ENCODE peak calls at places on chromosome X, in seven cellular contexts. Y is transverse colon, F is lower leg skin, D is suprapubic skin, K is adrenal gland, C is stomach, V is body of pancreas. A is an unnamed sample.

GRCh38 chrX:150692837-150693781 is at the start of gene MTMR1:
- DNase-seq in Y (peak), F (no peak), D (peak), K (no peak), C (peak), V (peak), A (peak)

GRCh38 chrX:132219343-132219768 is at the start of gene RAP2C:
- DNase-seq in Y (peak), F (peak), D (peak), K (peak), C (peak), V (peak), A (peak)

GRCh38 chrX:66677430-66677829 is 38.6 kb upstream of the EDA2R start:
- DNase-seq in Y (no peak), F (no peak), D (no peak), K (no peak), C (no peak), V (no peak), A (no peak)

GRCh38 chrX:130176354-130176776 is 4.6 kb downstream of the RAB33A start:
- DNase-seq in Y (peak), F (no peak), D (no peak), K (no peak), C (no peak), V (no peak), A (peak)

GRCh38 chrX:16695079-16695676 is 17.3 kb downstream of the CTPS2 start:
- DNase-seq in Y (peak), F (peak), D (no peak), K (peak), C (peak), V (peak), A (peak)

GRCh38 chrX:16666541-16666940 is 16.6 kb downstream of the S100G start:
- DNase-seq in Y (no peak), F (no peak), D (no peak), K (no peak), C (no peak), V (no peak), A (no peak)

GRCh38 chrX:118480172-118480571 is 15.4 kb upstream of the DOCK11 start:
- DNase-seq in Y (no peak), F (no peak), D (no peak), K (no peak), C (no peak), V (no peak), A (no peak)

GRCh38 chrX:39532761-39533160 is 565.0 kb downstream of the BCOR start:
- DNase-seq in Y (no peak), F (no peak), D (no peak), K (no peak), C (no peak), V (no peak), A (no peak)

GRCh38 chrX:134324359-134324758 is 87.4 kb downstream of the CCDC160 start:
- DNase-seq in Y (no peak), F (no peak), D (no peak), K (no peak), C (no peak), V (no peak), A (no peak)

GRCh38 chrX:134186362-134187121 is 50.4 kb upstream of the CCDC160 start:
- DNase-seq in Y (peak), F (no peak), D (no peak), K (no peak), C (no peak), V (no peak), A (no peak)

GRCh38 chrX:110006161-110006560 is 3.2 kb downstream of the TMEM164 start:
- DNase-seq in Y (no peak), F (no peak), D (no peak), K (no peak), C (no peak), V (no peak), A (no peak)

GRCh38 chrX:13688772-13689518 is at the start of gene RAB9A:
- DNase-seq in Y (peak), F (peak), D (peak), K (peak), C (peak), V (peak), A (peak)

GRCh38 chrX:65587616-65588526 is 53.3 kb upstream of the LAS1L start:
- DNase-seq in Y (peak), F (peak), D (peak), K (peak), C (peak), V (peak), A (peak)

GRCh38 chrX:48522291-48522690 is 683 bp downstream of the EBP start:
- DNase-seq in Y (peak), F (no peak), D (no peak), K (no peak), C (no peak), V (no peak), A (no peak)

GRCh38 chrX:48520455-48520854 is 1.2 kb upstream of the EBP start:
- DNase-seq in Y (no peak), F (no peak), D (no peak), K (no peak), C (no peak), V (no peak), A (no peak)

GRCh38 chrX:48523682-48524081 is 2.1 kb downstream of the EBP start:
- DNase-seq in Y (no peak), F (no peak), D (no peak), K (no peak), C (no peak), V (no peak), A (no peak)

GRCh38 chrX:48520976-48521352 is 644 bp upstream of the EBP start:
- DNase-seq in Y (no peak), F (no peak), D (no peak), K (no peak), C (no peak), V (no peak), A (no peak)

GRCh38 chrX:48521353-48522243 is at the start of gene EBP:
- DNase-seq in Y (peak), F (peak), D (peak), K (peak), C (peak), V (peak), A (peak)
- TF ChIP-seq POLR2A in Y (peak), F (no peak), D (peak), K (peak), C (no peak), V (peak), A (peak)

GRCh38 chrX:101408530-101408836 is 461 bp downstream of the HNRNPH2 start:
- DNase-seq in Y (no peak), F (no peak), D (no peak), K (no peak), C (no peak), V (no peak), A (no peak)
- TF ChIP-seq POLR2A in Y (no peak), F (no peak), D (no peak), K (no peak), C (no peak), V (no peak), A (no peak)

DNA sequence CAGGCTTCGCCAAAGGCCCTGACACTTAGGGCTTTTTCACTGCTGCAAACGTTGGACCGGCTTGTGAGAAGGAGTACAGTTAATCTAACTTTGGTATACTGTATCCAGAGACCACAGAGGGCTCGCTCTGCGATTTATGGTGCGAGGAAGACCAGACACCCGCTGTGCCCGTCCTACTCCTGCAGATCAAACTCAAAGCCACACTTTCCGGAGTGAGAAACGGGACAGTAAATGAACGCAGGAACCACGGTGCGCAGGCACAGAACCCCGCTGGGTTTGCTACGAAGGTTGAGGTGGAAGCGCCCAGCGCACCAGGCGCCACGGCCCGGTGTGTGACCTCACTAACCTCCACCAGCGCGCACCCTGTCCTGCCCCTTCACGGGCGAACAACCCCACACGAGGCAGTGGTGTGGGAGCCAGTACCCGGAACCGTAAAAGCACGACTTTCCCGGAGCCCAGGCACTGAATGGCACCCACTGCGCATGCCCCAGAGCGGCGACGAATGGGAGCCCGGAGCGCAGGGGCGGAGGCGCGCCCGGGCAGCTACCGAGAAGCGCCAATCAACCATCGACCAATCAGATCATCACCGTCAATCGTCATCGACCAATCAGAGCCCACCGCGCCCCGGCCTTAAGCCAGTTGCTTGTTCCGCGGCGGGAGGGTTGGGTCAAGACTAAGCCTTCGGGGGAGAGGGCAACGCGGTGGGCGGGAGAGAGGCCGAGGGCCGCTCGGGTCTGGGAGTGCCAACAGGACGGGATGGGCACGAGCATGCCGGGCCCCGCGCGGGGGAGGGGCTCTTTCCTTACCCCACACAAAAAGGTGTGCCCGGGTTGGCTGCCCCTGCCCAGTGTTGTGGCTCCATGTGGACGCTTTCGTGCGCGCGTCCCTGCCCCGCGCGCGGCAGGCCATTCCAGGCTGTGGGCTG is 21.3 kb upstream of the WDR45 start:
- DNase-seq in Y (peak), F (peak), D (peak), K (peak), C (peak), V (peak), A (peak)
- TF ChIP-seq POLR2A in Y (peak), F (no peak), D (no peak), K (peak), C (no peak), V (peak), A (peak)

DNA sequence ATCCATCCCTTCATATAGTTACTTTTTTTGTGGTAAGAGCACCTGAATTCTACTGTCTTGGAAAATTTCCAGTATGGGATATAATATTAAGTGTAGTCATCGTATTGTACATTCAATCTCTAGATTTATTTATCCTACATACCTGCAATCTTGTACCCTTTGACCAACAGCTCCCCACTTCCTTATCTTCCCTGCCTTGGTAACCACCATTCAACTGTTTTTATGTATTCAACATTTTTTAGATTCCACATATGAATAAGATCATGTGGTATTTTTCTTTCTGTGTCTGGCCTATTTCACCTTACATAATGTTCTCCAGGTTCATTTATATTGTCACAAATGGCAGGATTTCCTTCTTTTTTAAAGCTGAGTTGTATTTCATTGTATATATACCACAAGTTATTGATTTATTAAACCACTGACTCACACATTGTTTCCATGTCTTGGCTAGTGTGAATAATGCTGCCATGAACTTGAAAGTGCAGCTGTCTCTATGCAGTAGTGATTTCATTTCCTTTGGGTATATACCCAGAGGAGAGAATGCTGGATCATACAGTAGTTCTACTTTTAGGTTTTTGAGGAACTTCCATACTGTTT is 572.5 kb downstream of the MAGEB5 start:
- DNase-seq in Y (no peak), F (no peak), D (no peak), K (no peak), C (no peak), V (no peak), A (no peak)
- TF ChIP-seq POLR2A in Y (no peak), F (no peak), D (no peak), K (no peak), C (no peak), V (no peak), A (no peak)

DNA sequence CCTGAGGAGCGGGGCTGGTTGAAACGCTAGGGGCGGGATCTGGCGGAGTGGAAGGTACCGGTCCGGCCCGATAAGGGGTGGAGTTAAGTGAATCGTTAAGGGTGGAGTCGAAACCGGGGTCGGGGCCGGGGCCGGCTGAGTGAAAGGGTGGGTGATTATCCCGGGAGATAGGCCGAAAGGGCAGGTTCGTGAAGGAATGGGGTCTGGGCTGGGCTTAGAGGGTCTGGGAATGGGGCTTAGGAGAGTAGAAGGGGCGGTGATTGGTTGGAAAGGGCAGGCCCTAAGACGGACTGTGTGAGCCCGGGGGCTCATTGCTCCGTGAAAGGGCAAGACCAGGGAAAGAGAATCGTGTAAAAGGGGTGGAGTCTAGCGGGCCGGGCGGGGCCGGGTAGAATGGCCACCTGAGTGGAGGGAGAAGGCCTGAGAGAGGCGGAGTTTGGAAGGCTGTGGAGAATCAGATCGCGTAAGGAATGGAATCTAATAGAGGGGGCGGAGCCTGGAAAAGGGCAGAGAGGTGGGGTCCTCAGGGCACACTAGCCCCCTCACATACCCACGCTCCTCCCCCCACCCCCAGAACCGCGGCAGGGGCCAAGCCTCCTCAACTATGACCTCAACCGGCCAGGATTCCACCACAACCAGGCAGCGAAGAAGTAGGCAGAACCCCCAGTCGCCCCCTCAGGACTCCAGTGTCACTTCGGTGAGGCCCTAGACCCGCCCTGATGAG is 384 bp downstream of the HDAC6 start:
- DNase-seq in Y (peak), F (peak), D (peak), K (peak), C (peak), V (peak), A (peak)
- TF ChIP-seq POLR2A in Y (peak), F (no peak), D (peak), K (peak), C (peak), V (peak), A (peak)

GRCh38 chrX:120253784-120254183 is 3.2 kb downstream of the ZBTB33 start:
- DNase-seq in Y (no peak), F (no peak), D (no peak), K (no peak), C (no peak), V (no peak), A (no peak)

GRCh38 chrX:120244735-120245498 is 5.7 kb upstream of the ZBTB33 start:
- DNase-seq in Y (peak), F (peak), D (peak), K (peak), C (peak), V (peak), A (peak)

GRCh38 chrX:120251471-120252011 is 929 bp downstream of the ZBTB33 start:
- DNase-seq in Y (peak), F (no peak), D (no peak), K (peak), C (peak), V (peak), A (peak)

GRCh38 chrX:120250522-120251271 is at the start of gene ZBTB33:
- DNase-seq in Y (peak), F (peak), D (peak), K (peak), C (peak), V (peak), A (peak)
- TF ChIP-seq POLR2A in Y (peak), F (no peak), D (peak), K (peak), C (peak), V (peak), A (peak)

DNA sequence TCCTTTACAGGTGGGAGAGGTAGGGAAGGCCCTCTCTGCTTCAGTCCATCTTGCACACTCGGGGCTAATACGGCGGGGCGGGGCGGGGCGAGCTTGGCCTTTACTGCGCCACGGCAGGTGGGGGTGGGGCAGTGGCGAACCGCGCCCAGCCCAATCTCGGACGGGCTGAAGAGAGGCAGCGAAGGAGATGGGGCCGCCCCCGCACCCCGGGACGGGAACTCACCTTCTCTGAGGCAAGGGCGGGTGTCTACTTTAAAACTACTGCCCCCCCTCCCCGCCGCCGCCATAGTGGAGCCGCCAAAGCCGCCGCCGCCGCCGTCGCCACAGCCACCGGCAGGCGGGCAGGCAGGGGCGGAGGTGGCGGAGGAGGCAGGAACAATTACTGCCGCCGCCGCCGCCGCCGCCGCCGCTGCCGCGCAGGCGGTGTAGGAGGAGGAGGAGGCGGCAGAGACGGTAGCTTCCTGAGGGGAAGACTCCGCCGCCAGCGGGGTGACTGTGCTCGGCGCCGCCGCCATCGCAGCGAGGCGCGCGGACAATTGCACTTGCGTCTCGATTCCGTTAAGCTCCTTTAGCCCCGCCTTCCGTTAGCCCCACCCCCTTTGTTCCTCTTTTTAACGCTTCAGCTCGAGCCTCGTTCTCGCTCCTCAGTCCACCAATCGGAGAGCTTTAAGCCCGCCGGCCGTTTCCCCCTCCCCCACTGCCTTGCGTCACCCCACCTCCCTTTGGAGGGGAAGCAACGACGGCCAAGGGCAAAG is at the start of gene ZMAT1:
- DNase-seq in Y (peak), F (peak), D (peak), K (peak), C (peak), V (peak), A (peak)
- TF ChIP-seq POLR2A in Y (peak), F (no peak), D (peak), K (peak), C (peak), V (peak), A (peak)

DNA sequence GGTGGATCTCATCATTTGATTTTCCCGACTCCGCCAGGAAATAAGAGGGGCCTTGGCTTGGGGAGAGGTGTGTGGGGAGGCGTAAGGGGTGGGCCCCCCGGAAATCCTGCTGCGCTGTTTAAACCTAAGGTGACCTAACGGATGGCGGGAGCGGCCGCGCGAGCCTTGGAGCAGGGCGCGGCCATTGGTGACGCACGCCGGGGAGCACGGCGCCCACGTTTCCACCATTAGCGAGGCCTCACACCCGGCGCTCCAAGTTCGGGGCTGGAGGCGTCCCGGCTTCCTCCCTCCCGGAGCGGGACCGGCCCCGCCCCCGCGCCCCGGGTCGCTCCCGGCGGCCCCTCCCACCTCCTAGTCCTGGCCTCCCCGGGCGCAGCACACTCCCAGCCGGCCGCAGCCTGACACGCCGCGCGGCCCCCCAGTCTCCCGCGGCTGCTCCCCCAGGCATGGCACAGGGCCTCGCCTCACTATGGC is at the start of gene SMS:
- DNase-seq in Y (peak), F (peak), D (peak), K (peak), C (peak), V (peak), A (peak)
- TF ChIP-seq POLR2A in Y (peak), F (no peak), D (peak), K (peak), C (no peak), V (peak), A (peak)

DNA sequence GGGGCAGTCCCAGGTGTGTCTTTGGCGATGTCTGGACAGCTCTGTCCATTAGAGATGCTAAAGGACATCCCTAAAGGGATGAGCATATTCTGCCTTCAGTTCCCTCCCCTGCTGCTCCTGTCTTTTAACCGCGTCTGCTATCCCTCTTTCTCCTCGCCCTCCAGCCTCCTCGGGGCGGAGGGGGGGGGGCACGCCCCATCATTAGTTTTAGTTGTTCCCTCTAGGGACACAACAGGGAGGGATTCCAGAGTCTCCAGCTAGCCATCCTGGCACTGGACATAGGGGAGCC is 1.1 kb downstream of the MSL3 start:
- DNase-seq in Y (no peak), F (no peak), D (no peak), K (no peak), C (no peak), V (no peak), A (no peak)
- TF ChIP-seq POLR2A in Y (no peak), F (no peak), D (no peak), K (no peak), C (no peak), V (no peak), A (no peak)